ENCODE peak calls at places on chromosomes 7 and 10, in four cellular contexts. One of them, this sample, is unnamed. For H3K4me1, the result is how much of the 10 kb centered on the place peaks cover.

GRCh38 chr10:35542303-35542702 is 62.8 kb upstream of the GJD4 start:
- DNase-seq in CD8-positive, alpha-beta memory T cell: no peak
- DNase-seq in suprapubic skin: no peak
- DNase-seq in aorta: no peak
- DNase-seq in this sample: no peak

GRCh38 chr7:12257582-12257981 is 46.5 kb downstream of the TMEM106B start:
- DNase-seq in CD8-positive, alpha-beta memory T cell: peak
- DNase-seq in suprapubic skin: no peak
- DNase-seq in aorta: no peak
- DNase-seq in this sample: peak

GRCh38 chr10:69864321-69864720 is 62.6 kb downstream of the COL13A1 start:
- DNase-seq in aorta: no peak
- DNase-seq in CD8-positive, alpha-beta memory T cell: no peak
- DNase-seq in suprapubic skin: no peak
- DNase-seq in this sample: no peak

GRCh38 chr10:35300063-35300699 is 36.1 kb upstream of the CCNY start:
- DNase-seq in CD8-positive, alpha-beta memory T cell: no peak
- DNase-seq in suprapubic skin: peak
- DNase-seq in aorta: peak
- DNase-seq in this sample: no peak

GRCh38 chr7:91348686-91349085 is 84.5 kb downstream of the FZD1 start:
- DNase-seq in aorta: no peak
- DNase-seq in suprapubic skin: no peak
- DNase-seq in CD8-positive, alpha-beta memory T cell: no peak
- DNase-seq in this sample: no peak

GRCh38 chr7:98054585-98054984 is 52.1 kb upstream of the LMTK2 start:
- DNase-seq in suprapubic skin: no peak
- DNase-seq in CD8-positive, alpha-beta memory T cell: no peak
- DNase-seq in aorta: no peak
- DNase-seq in this sample: no peak

GRCh38 chr7:41566581-41566980 is 136.3 kb downstream of the INHBA start:
- DNase-seq in suprapubic skin: no peak
- DNase-seq in aorta: no peak
- DNase-seq in CD8-positive, alpha-beta memory T cell: no peak
- DNase-seq in this sample: no peak

GRCh38 chr7:2645274-2645868 is 13.6 kb downstream of the TTYH3 start:
- DNase-seq in suprapubic skin: no peak
- DNase-seq in aorta: peak
- DNase-seq in CD8-positive, alpha-beta memory T cell: peak
- DNase-seq in this sample: peak

GRCh38 chr7:95213809-95214492 is 110.4 kb downstream of the PON1 start:
- DNase-seq in suprapubic skin: no peak
- DNase-seq in CD8-positive, alpha-beta memory T cell: no peak
- DNase-seq in aorta: peak
- DNase-seq in this sample: no peak

GRCh38 chr7:69564454-69565417 is 33.5 kb upstream of the AUTS2 start:
- DNase-seq in suprapubic skin: no peak
- DNase-seq in CD8-positive, alpha-beta memory T cell: no peak
- DNase-seq in aorta: no peak
- DNase-seq in this sample: no peak

GRCh38 chr7:66304536-66304935 is 99.4 kb downstream of the TPST1 start:
- DNase-seq in suprapubic skin: no peak
- DNase-seq in CD8-positive, alpha-beta memory T cell: no peak
- DNase-seq in aorta: no peak
- DNase-seq in this sample: no peak

GRCh38 chr7:112930787-112931186 is 140.6 kb upstream of the TMEM168 start:
- DNase-seq in suprapubic skin: no peak
- DNase-seq in CD8-positive, alpha-beta memory T cell: no peak
- DNase-seq in aorta: no peak
- DNase-seq in this sample: no peak

GRCh38 chr10:3757250-3757637 is 27.8 kb downstream of the KLF6 start:
- DNase-seq in suprapubic skin: no peak
- DNase-seq in CD8-positive, alpha-beta memory T cell: no peak
- DNase-seq in aorta: no peak
- DNase-seq in this sample: no peak

GRCh38 chr7:139431010-139431409 is 52.5 kb downstream of the KLRG2 start:
- DNase-seq in aorta: no peak
- DNase-seq in CD8-positive, alpha-beta memory T cell: no peak
- DNase-seq in suprapubic skin: no peak
- DNase-seq in this sample: no peak

GRCh38 chr7:86199881-86200280 is 443.8 kb upstream of the GRM3 start:
- DNase-seq in aorta: no peak
- DNase-seq in CD8-positive, alpha-beta memory T cell: no peak
- DNase-seq in suprapubic skin: no peak
- DNase-seq in this sample: no peak

GRCh38 chr7:136086712-136087111 is 109.6 kb upstream of the MTPN start:
- DNase-seq in aorta: peak
- DNase-seq in CD8-positive, alpha-beta memory T cell: peak
- DNase-seq in suprapubic skin: no peak
- DNase-seq in this sample: no peak

GRCh38 chr10:82020999-82021398 is 146.0 kb downstream of the NRG3 start:
- DNase-seq in CD8-positive, alpha-beta memory T cell: no peak
- DNase-seq in aorta: no peak
- DNase-seq in suprapubic skin: no peak
- DNase-seq in this sample: no peak

GRCh38 chr7:33886100-33886623 is 19.2 kb upstream of the BMPER start:
- DNase-seq in aorta: no peak
- DNase-seq in suprapubic skin: no peak
- DNase-seq in CD8-positive, alpha-beta memory T cell: no peak
- DNase-seq in this sample: no peak

GRCh38 chr10:93139059-93139658 is 65.5 kb downstream of the CYP26A1 start:
- DNase-seq in aorta: no peak
- DNase-seq in CD8-positive, alpha-beta memory T cell: no peak
- DNase-seq in suprapubic skin: no peak
- DNase-seq in this sample: no peak

GRCh38 chr7:38318803-38319416 is 45.5 kb upstream of the TARP start:
- DNase-seq in CD8-positive, alpha-beta memory T cell: no peak
- DNase-seq in aorta: no peak
- DNase-seq in suprapubic skin: no peak
- DNase-seq in this sample: peak

GRCh38 chr7:140455743-140456142 is 23.6 kb downstream of the MKRN1 start:
- DNase-seq in CD8-positive, alpha-beta memory T cell: no peak
- DNase-seq in aorta: no peak
- DNase-seq in suprapubic skin: no peak
- DNase-seq in this sample: no peak

GRCh38 chr10:95421782-95422181 is 131.0 kb upstream of the PDLIM1 start:
- DNase-seq in suprapubic skin: no peak
- DNase-seq in aorta: no peak
- DNase-seq in CD8-positive, alpha-beta memory T cell: no peak
- DNase-seq in this sample: no peak

DNA sequence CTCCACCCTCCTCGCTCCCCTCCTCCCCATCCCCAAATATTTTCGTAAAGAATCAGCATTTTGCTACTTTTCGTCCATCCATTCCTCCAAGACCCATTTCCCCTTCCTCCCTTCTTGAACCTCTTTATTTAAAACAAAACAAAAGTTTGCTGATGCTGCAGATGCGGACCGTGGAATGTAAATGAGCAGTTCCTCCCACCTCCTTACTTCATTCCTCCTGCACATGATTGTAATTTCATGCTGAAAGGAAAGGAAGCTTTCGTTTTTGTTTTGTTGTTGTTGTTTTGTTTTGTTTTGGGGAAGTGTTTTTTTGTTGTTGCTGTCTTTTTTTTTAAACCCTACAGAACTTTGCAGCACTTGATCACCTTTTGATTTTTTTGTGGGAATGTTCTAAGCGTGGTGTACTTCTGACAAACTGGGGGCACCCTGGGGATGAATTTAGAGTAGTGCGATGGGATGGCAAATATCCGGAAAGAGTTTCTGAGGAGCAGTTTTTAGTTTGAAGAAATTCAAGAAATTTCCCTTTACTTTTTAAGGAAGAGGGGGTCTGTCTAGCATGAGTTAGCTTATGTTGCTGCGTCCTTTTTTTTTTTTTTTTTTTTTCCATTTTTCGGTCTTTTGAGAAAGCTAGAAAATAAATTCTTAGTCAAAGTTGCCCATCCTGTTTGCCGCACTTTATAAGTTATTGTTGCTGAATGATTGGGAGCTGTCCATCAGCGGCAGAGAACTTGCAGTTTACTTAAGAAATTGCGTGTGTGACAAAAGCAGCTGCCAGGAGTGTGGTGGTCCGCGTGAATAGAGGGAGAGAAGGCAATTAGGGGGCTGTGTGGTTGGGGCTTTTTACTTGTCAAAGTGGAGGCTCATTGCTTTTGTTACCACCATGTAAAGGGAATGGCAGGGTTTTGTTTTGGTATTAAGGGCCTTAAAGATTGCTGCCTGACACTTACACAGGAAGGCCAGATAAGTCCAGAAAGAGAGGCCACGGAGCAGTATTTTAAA is 177.5 kb downstream of the TCF7L2 start:
- DNase-seq in CD8-positive, alpha-beta memory T cell: no peak
- DNase-seq in suprapubic skin: no peak
- DNase-seq in aorta: no peak
- DNase-seq in this sample: no peak
- H3K4me3 ChIP-seq in CD8-positive, alpha-beta memory T cell: no peak
- H3K4me3 ChIP-seq in suprapubic skin: peak
- H3K4me3 ChIP-seq in aorta: no peak
- H3K4me3 ChIP-seq in this sample: no peak

DNA sequence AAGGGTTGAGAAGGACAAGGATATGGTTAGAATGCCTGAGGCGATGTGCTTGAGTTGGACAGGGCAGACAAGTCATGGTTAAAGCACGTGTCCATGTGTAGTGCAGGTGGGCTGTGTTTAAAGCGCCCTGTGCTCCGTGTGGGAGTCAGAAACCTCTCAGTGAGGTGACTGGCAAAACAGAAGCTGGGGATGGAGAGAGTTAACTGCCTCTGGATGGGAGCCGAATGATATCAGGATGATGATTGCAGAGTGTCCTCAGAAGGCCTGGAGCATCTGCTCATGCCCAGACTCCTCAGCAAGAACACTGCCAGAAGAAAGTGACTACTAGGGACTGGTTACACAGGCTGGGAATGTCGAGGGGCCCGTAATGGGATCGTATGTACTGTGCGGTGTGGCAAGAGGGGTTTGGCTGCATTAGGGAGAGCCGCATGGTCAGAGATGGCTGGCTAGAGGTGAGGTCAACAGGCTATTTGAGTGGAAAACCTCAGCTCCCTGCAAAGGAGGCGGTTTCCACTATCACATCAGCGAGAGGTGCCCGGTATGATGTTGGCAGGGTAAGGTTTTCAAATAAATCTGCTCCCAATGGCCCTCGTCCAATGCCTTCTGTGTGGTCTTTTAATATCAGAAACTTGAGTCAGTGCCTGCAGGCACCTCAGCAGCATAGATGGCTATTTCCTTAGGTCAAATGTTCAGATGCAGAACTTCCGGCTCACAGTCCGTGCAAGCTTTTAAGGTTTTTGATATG is 26.1 kb upstream of the MRC1 start:
- DNase-seq in CD8-positive, alpha-beta memory T cell: no peak
- DNase-seq in suprapubic skin: no peak
- DNase-seq in aorta: no peak
- DNase-seq in this sample: no peak
- H3K27ac ChIP-seq in CD8-positive, alpha-beta memory T cell: no peak
- H3K27ac ChIP-seq in suprapubic skin: no peak
- H3K27ac ChIP-seq in aorta: no peak
- H3K27ac ChIP-seq in this sample: no peak

DNA sequence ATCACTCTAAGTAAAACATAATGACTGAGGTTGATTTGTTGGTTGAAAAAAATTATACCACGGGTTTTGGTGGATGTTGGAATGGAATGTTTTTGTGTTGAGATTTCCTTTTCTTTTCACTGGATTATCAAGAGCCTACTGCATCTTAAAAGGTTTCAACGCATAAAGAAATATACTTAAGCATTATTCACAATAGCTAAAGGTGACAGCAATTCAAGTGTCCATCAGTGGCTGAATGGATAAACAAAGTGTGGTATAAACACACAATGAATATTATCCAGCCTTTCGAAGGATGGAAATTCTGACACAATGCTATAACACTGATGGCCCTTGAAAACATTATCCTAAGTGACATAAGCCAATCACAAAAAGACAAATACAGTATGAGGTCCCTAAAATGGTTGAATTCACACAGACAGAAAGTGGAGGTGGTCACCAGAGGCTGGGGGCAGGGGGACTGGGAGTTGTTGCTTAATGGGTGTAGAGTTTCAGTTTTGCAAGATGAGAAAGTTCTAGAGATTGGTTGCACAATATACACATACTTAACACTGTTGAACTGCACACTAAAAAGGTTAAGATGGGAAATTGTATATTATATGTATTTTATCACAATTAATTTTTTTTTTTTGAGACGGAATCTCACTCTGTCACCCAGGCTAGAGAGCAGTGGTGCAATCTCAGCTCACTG is 122.3 kb downstream of the NRP1 start:
- DNase-seq in suprapubic skin: no peak
- DNase-seq in CD8-positive, alpha-beta memory T cell: no peak
- DNase-seq in aorta: no peak
- DNase-seq in this sample: no peak
- H3K4me1 ChIP-seq in suprapubic skin: under half
- H3K4me1 ChIP-seq in CD8-positive, alpha-beta memory T cell: under half
- H3K4me1 ChIP-seq in aorta: under half
- H3K4me1 ChIP-seq in this sample: under half

DNA sequence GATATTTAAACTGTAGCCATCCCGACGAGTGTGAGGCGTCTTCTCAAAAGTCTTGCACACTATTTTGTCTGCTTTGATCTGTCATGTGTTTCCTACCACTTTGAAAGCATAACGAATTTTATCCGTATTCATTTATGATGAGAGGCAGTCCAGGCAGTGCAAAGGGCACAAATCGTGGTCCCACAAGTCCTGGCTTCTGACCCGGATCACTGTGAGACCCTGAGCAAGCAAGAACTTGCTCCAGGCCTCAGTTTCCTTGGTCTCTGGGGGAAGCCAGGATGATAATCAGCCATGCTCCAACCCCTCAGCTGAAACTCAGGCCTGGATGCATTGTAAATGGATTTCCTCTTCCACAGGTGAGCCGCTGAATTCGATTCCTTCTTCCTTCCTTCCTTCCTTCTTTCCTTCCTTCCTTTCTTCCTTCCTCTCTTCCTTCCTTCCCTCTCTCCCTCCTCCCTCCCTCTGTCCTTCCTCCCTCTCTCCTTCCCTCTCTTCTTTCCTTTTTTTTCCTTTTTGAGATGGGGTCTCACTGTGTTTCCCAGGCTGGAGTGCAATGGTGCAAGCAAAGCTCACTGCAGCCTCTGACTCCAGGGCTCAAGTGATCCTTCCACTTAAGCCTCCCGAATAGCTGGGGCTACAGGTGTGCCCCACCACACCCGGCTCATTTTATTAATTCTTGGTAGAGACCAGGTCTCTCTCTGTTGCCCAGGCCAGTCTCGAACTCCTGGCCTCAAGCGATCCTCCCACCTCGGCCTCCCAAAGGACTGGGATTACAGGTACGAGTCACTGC is 18.4 kb upstream of the ZKSCAN1 start:
- DNase-seq in suprapubic skin: no peak
- DNase-seq in CD8-positive, alpha-beta memory T cell: no peak
- DNase-seq in aorta: no peak
- DNase-seq in this sample: no peak
- H3K4me3 ChIP-seq in suprapubic skin: peak
- H3K4me3 ChIP-seq in CD8-positive, alpha-beta memory T cell: peak
- H3K4me3 ChIP-seq in aorta: no peak
- H3K4me3 ChIP-seq in this sample: peak

This sample was measured in CD4-positive, CD25-positive, alpha-beta regulatory T cell.